ENCODE peak calls at places on chromosomes 1 and 21, in four cellular contexts. B is HFF-Myc, G is psoas muscle, Q is epithelial cell of esophagus. V is an unnamed sample.

GRCh38 chr1:37602750-37603694 is 7.3 kb upstream of the GNL2 start:
- DNase-seq in B (no peak), G (no peak), Q (peak; percentile 37), V (peak; percentile 16)

GRCh38 chr1:172917972-172918371 is 132.8 kb downstream of the TNFSF18 start:
- DNase-seq in B (peak; percentile 91), G (no peak), Q (peak; percentile 95), V (no peak)

GRCh38 chr1:232979596-232979995 is 29.2 kb downstream of the NTPCR start:
- DNase-seq in B (no peak), G (no peak), Q (no peak), V (no peak)

GRCh38 chr1:219587817-219588561 is 24.9 kb downstream of the ZC3H11B start:
- DNase-seq in B (no peak), G (no peak), Q (peak; percentile 39), V (no peak)

GRCh38 chr21:31886896-31887595 is 14.2 kb downstream of the HUNK start:
- DNase-seq in B (no peak), G (no peak), Q (no peak), V (no peak)

GRCh38 chr1:154990276-154990675 is 3.1 kb upstream of the LENEP start:
- DNase-seq in B (no peak), G (no peak), Q (no peak), V (no peak)

GRCh38 chr1:157089789-157090188 is 9.8 kb downstream of the ETV3L start:
- DNase-seq in B (no peak), G (no peak), Q (no peak), V (no peak)

GRCh38 chr1:119188926-119189325 is 48.5 kb upstream of the WARS2 start:
- DNase-seq in B (no peak), G (no peak), Q (no peak), V (no peak)

GRCh38 chr1:169989246-169989645 is 85.2 kb downstream of the KIFAP3 start:
- DNase-seq in B (no peak), G (no peak), Q (no peak), V (no peak)

GRCh38 chr1:81128079-81128478 is 672.7 kb upstream of the ADGRL2 start:
- DNase-seq in B (no peak), G (no peak), Q (no peak), V (no peak)

GRCh38 chr1:218341325-218341724 is 3.8 kb upstream of the TGFB2 start:
- DNase-seq in B (no peak), G (no peak), Q (no peak), V (no peak)

GRCh38 chr1:232192781-232193450 is 437.0 kb downstream of the SIPA1L2 start:
- DNase-seq in B (no peak), G (no peak), Q (peak; percentile 53), V (no peak)

GRCh38 chr21:31008355-31008754 is 29.9 kb downstream of the KRTAP19-8 start:
- DNase-seq in B (no peak), G (no peak), Q (peak; percentile 9), V (no peak)

GRCh38 chr1:59266180-59266926 is 30.5 kb upstream of the FGGY start:
- DNase-seq in B (no peak), G (no peak), Q (no peak), V (peak; percentile 64)

GRCh38 chr1:109399326-109399957 is 1.7 kb upstream of the SORT1 start:
- DNase-seq in B (peak; percentile 63), G (no peak), Q (peak; percentile 70), V (peak; percentile 29)

GRCh38 chr1:224168859-224169380 is 14.1 kb upstream of the DEGS1 start:
- DNase-seq in B (no peak), G (no peak), Q (peak; percentile 24), V (peak; percentile 68)

GRCh38 chr21:36847189-36847588 is 119.3 kb downstream of the HLCS start:
- DNase-seq in B (peak; percentile 48), G (no peak), Q (peak; percentile 85), V (no peak)

GRCh38 chr1:228022571-228023293 is 15.9 kb downstream of the WNT3A start:
- DNase-seq in B (no peak), G (no peak), Q (no peak), V (no peak)

GRCh38 chr1:211305044-211305443 is 21.6 kb upstream of the TRAF5 start:
- DNase-seq in B (no peak), G (no peak), Q (peak; percentile 50), V (no peak)

GRCh38 chr1:176994926-176995596 is 169.5 kb downstream of the ASTN1 start:
- DNase-seq in B (no peak), G (no peak), Q (peak; percentile 89), V (no peak)

GRCh38 chr1:60431593-60431992 is 358.0 kb upstream of the C1orf87 start:
- DNase-seq in B (no peak), G (no peak), Q (no peak), V (no peak)

GRCh38 chr1:4086085-4086850 is 186.2 kb upstream of the C1orf174 start:
- DNase-seq in B (no peak), G (no peak), Q (no peak), V (no peak)

GRCh38 chr1:46295306-46295705 is 8.1 kb downstream of the LRRC41 start:
- DNase-seq in B (no peak), G (no peak), Q (no peak), V (no peak)

GRCh38 chr1:30706528-30706927 is 16.9 kb downstream of the MATN1 start:
- DNase-seq in B (no peak), G (peak; percentile 65), Q (peak; percentile 39), V (no peak)

GRCh38 chr1:44817771-44818495 is 9.6 kb downstream of the BTBD19 start:
- DNase-seq in B (no peak), G (no peak), Q (no peak), V (no peak)

GRCh38 chr1:222234351-222234750 is 313.6 kb downstream of the HHIPL2 start:
- DNase-seq in B (no peak), G (no peak), Q (no peak), V (no peak)

GRCh38 chr1:53043271-53043670 is 18.7 kb upstream of the PODN start:
- DNase-seq in B (peak; percentile 92), G (no peak), Q (no peak), V (no peak)

GRCh38 chr1:26278303-26278702 is 1.6 kb upstream of the SH3BGRL3 start:
- DNase-seq in B (peak; percentile 63), G (peak; percentile 44), Q (peak; percentile 98), V (no peak)

GRCh38 chr1:115210302-115210711 is 121.0 kb upstream of the TSPAN2 start:
- DNase-seq in B (peak; percentile 63), G (no peak), Q (peak; percentile 92), V (no peak)

GRCh38 chr1:29624747-29625420 is 388.6 kb downstream of the PTPRU start:
- DNase-seq in B (no peak), G (no peak), Q (no peak), V (no peak)

GRCh38 chr1:93779540-93780121 is 98.0 kb upstream of the BCAR3 start:
- DNase-seq in B (peak; percentile 67), G (no peak), Q (peak; percentile 98), V (no peak)

DNA sequence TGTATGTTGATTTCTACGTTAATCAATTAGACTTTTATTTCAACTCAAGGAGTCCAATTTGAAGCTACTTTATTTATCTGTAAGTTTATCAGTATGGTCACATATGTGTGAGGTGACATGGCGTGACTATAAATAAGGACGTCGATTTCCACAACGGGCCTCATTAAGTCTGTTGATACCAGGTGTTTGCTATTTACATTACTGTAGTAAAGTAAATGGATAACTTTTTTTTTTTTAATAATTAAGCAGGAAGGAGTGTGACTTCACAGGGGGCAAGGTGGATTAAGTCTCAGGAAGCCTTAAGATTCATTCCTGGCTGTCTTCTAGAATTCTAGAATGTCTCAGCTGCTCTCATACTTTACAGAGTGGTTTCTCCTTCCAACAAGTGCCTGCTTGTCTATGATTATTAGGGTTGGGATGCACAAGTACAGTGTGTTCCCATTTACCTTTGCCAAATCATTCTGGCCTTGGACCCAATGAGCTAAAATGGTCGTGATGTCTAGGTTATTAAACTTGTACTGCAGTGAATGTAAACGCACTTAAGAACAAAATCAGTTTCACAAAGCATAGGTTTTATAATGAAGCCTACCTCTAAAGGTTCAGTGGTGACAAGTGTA is 15.5 kb downstream of the MAP3K7CL start:
- DNase-seq in B (no peak), G (no peak), Q (peak; percentile 92), V (no peak)
- H3K4me3 ChIP-seq in B (peak overlapping the region; percentile 16), G (peak overlapping the region; percentile 53), Q (no peak overlapping the region), V (no peak overlapping the region)

DNA sequence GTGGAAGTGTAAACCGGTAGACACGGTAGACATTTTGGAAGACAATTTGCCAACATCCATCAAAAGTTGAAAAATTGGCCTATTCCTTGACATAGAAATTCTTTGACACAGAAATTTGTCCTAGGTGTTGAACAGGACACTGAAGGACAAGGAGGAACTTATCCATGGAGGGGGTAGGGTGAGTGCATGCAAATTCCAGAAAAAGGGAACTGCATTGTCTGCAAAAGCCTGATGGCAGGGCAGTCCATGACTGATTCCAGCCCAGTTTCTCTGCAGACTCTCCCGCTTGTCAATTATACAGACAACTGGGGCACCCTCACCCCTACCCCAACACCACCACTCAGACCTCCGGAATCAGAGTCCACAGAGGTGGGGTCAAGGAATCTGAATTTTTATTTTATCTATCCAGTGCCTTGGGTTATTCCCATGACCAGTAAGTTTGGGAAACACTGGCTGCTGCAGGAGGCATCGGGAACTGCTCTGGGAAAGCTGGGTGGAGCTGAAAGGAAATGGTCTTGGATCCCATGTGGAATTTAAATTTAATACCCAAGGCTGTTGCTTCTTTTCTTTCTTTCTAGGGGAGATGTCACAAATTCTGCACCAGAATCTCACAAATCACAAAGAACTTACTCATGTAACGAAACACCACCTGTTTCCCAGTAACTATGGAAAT is 103.3 kb upstream of the SLC45A1 start:
- DNase-seq in B (no peak), G (no peak), Q (no peak), V (no peak)
- TF ChIP-seq CTCF in B (no peak), G (no peak), Q (no peak), V (no peak)

GRCh38 chr1:34267326-34267725 is 90.6 kb downstream of the C1orf94 start:
- DNase-seq in B (no peak), G (no peak), Q (no peak), V (no peak)
- H3K4me3 ChIP-seq in B (no peak overlapping the region), G (no peak overlapping the region), Q (no peak overlapping the region), V (no peak overlapping the region)

GRCh38 chr1:197917813-197918646 is 858 bp downstream of the LHX9 start:
- DNase-seq in B (no peak), G (no peak), Q (no peak), V (no peak)

GRCh38 chr1:197917553-197917812 is 311 bp downstream of the LHX9 start:
- DNase-seq in B (no peak), G (no peak), Q (no peak), V (no peak)

GRCh38 chr1:197915217-197915616 is 2.0 kb upstream of the LHX9 start:
- DNase-seq in B (no peak), G (no peak), Q (no peak), V (no peak)

GRCh38 chr1:197914510-197914909 is 2.7 kb upstream of the LHX9 start:
- DNase-seq in B (no peak), G (no peak), Q (no peak), V (no peak)

DNA sequence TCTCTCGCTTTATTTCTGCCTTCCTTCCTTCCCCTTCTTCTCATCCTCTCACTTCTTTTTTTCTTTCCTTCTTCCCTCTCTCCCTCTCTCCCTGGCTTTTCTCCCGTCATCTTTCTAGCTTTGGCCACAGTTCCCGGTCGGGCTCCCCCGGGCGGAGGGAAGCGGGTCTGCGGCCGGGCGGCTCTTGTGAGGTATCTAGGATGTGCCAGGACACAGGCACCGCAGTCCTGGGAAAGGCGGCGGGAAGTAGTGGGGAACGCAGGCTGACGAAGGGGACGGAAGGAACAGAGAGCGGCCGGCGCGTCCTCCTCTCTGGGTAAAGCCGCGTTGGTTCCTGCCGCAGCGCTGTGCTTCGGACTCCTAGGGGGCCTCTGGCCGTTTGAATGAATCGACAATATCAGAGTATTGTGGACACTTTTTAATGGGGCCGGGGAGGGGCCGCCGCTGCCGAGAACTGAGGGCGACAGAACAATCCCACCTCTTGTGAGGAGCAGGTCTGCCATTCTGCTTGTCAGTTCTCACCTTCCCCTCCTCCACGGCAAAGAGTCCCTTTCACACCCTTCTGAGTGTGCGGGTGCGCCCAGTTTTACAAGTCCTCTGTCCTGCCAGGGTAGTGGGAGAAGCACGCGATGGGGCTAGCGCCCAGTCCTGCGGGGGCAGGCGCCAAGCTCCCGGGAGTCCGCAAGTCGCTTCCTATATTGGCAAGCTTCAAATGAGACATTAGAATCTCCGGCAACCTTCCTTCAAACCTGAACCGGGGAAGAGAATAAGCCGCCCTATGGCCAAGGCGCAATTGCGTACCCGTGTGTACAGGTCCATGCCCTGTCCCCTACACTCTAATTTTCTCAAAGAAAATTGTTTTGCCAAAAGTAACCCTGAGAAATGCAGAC is 1.1 kb upstream of the LHX9 start:
- DNase-seq in B (peak; percentile 17), G (peak; percentile 61), Q (peak; percentile 61), V (no peak)
- TF ChIP-seq CTCF in B (peak; percentile 74), G (peak; percentile 37), Q (peak; percentile 54), V (peak; percentile 6)